ENCODE peak calls at places on chromosomes 4 and X, in nine cellular contexts. One of them, this sample, is unnamed.

GRCh38 chr4:160038560-160038959 is 935.7 kb downstream of the RAPGEF2 start:
- ATAC-seq in pancreas: no peak
- ATAC-seq in activated CD4-positive, alpha-beta T cell treated with anti-CD3 and anti-CD28 coated beads for 36 hours: no peak
- ATAC-seq in left cardiac atrium: no peak
- ATAC-seq in body of pancreas: no peak
- ATAC-seq in upper lobe of right lung: no peak
- ATAC-seq in left ventricle myocardium superior: no peak
- ATAC-seq in Right ventricle myocardium superior: no peak
- ATAC-seq in effector memory CD8-positive, alpha-beta T cell: no peak
- ATAC-seq in this sample: no peak

GRCh38 chrX:126027229-126027628 is 138.9 kb downstream of the DCAF12L2 start:
- ATAC-seq in left ventricle myocardium superior: no peak
- ATAC-seq in pancreas: no peak
- ATAC-seq in Right ventricle myocardium superior: no peak
- ATAC-seq in upper lobe of right lung: no peak
- ATAC-seq in left cardiac atrium: no peak
- ATAC-seq in effector memory CD8-positive, alpha-beta T cell: no peak
- ATAC-seq in activated CD4-positive, alpha-beta T cell treated with anti-CD3 and anti-CD28 coated beads for 36 hours: no peak
- ATAC-seq in body of pancreas: no peak
- ATAC-seq in this sample: no peak

GRCh38 chr4:154982187-154983047 is 201.3 kb downstream of the RBM46 start:
- ATAC-seq in pancreas: peak; percentile 90
- ATAC-seq in effector memory CD8-positive, alpha-beta T cell: no peak
- ATAC-seq in body of pancreas: peak; percentile 77
- ATAC-seq in upper lobe of right lung: peak; percentile 86
- ATAC-seq in left ventricle myocardium superior: peak; percentile 58
- ATAC-seq in Right ventricle myocardium superior: peak; percentile 78
- ATAC-seq in left cardiac atrium: peak; percentile 47
- ATAC-seq in activated CD4-positive, alpha-beta T cell treated with anti-CD3 and anti-CD28 coated beads for 36 hours: peak; percentile 49
- ATAC-seq in this sample: peak; percentile 51

GRCh38 chrX:56120242-56120641 is 111.9 kb upstream of the KLF8 start:
- ATAC-seq in left ventricle myocardium superior: no peak
- ATAC-seq in Right ventricle myocardium superior: no peak
- ATAC-seq in body of pancreas: no peak
- ATAC-seq in pancreas: no peak
- ATAC-seq in left cardiac atrium: no peak
- ATAC-seq in effector memory CD8-positive, alpha-beta T cell: no peak
- ATAC-seq in activated CD4-positive, alpha-beta T cell treated with anti-CD3 and anti-CD28 coated beads for 36 hours: no peak
- ATAC-seq in upper lobe of right lung: no peak
- ATAC-seq in this sample: no peak

GRCh38 chrX:19599253-19599652 is 83.9 kb upstream of the MAP3K15 start:
- ATAC-seq in body of pancreas: no peak
- ATAC-seq in pancreas: no peak
- ATAC-seq in Right ventricle myocardium superior: no peak
- ATAC-seq in upper lobe of right lung: no peak
- ATAC-seq in effector memory CD8-positive, alpha-beta T cell: peak; percentile 81
- ATAC-seq in left cardiac atrium: no peak
- ATAC-seq in left ventricle myocardium superior: no peak
- ATAC-seq in activated CD4-positive, alpha-beta T cell treated with anti-CD3 and anti-CD28 coated beads for 36 hours: no peak
- ATAC-seq in this sample: no peak

GRCh38 chrX:106300656-106301055 is 132.6 kb downstream of the PWWP3B start:
- ATAC-seq in activated CD4-positive, alpha-beta T cell treated with anti-CD3 and anti-CD28 coated beads for 36 hours: no peak
- ATAC-seq in Right ventricle myocardium superior: no peak
- ATAC-seq in left cardiac atrium: no peak
- ATAC-seq in upper lobe of right lung: no peak
- ATAC-seq in left ventricle myocardium superior: no peak
- ATAC-seq in effector memory CD8-positive, alpha-beta T cell: no peak
- ATAC-seq in body of pancreas: no peak
- ATAC-seq in pancreas: no peak
- ATAC-seq in this sample: no peak

GRCh38 chr4:181701911-181702310 is 541.3 kb upstream of the TENM3 start:
- ATAC-seq in body of pancreas: no peak
- ATAC-seq in activated CD4-positive, alpha-beta T cell treated with anti-CD3 and anti-CD28 coated beads for 36 hours: no peak
- ATAC-seq in left ventricle myocardium superior: no peak
- ATAC-seq in effector memory CD8-positive, alpha-beta T cell: no peak
- ATAC-seq in left cardiac atrium: no peak
- ATAC-seq in Right ventricle myocardium superior: no peak
- ATAC-seq in upper lobe of right lung: no peak
- ATAC-seq in pancreas: no peak
- ATAC-seq in this sample: no peak

GRCh38 chr4:169640261-169640880 is 20.0 kb downstream of the CLCN3 start:
- ATAC-seq in Right ventricle myocardium superior: no peak
- ATAC-seq in effector memory CD8-positive, alpha-beta T cell: no peak
- ATAC-seq in activated CD4-positive, alpha-beta T cell treated with anti-CD3 and anti-CD28 coated beads for 36 hours: no peak
- ATAC-seq in left ventricle myocardium superior: no peak
- ATAC-seq in pancreas: peak; percentile 24
- ATAC-seq in left cardiac atrium: no peak
- ATAC-seq in body of pancreas: no peak
- ATAC-seq in upper lobe of right lung: no peak
- ATAC-seq in this sample: no peak

GRCh38 chr4:136831553-136831952 is 700.7 kb downstream of the PCDH18 start:
- ATAC-seq in activated CD4-positive, alpha-beta T cell treated with anti-CD3 and anti-CD28 coated beads for 36 hours: no peak
- ATAC-seq in effector memory CD8-positive, alpha-beta T cell: no peak
- ATAC-seq in body of pancreas: no peak
- ATAC-seq in upper lobe of right lung: no peak
- ATAC-seq in Right ventricle myocardium superior: no peak
- ATAC-seq in pancreas: no peak
- ATAC-seq in left ventricle myocardium superior: no peak
- ATAC-seq in left cardiac atrium: no peak
- ATAC-seq in this sample: no peak